ENCODE peak calls at places on chromosomes 6 and 20, in nine cellular contexts. One of them, this sample, is unnamed.
A peak's percentile ranks its signal among the peaks of the same experiment; 100 is the strongest.

GRCh38 chr6:24227556-24227955 is 101.5 kb downstream of the NRSN1 start:
- DNase-seq in CD8-positive, alpha-beta T cell: no peak
- DNase-seq in C1 segment of cervical spinal cord: no peak
- DNase-seq in GM18507: no peak
- DNase-seq in astrocyte of the spinal cord: no peak
- DNase-seq in mucosa of descending colon: no peak
- DNase-seq in CD4-positive, alpha-beta memory T cell: no peak
- DNase-seq in NCI-H1092 treated with DMSO at 0.1 percent for 48 hours: no peak
- DNase-seq in stimulated activated CD8-positive, alpha-beta memory T cell treated with anti-CD3 and anti-CD28 coated beads, Interleukin-2, amount 100 ng/mL, for 48 hours: no peak
- DNase-seq in this sample: no peak

GRCh38 chr20:44600758-44601562 is 18.6 kb downstream of the PKIG start:
- DNase-seq in astrocyte of the spinal cord: peak; percentile 28
- DNase-seq in CD4-positive, alpha-beta memory T cell: no peak
- DNase-seq in GM18507: no peak
- DNase-seq in stimulated activated CD8-positive, alpha-beta memory T cell treated with anti-CD3 and anti-CD28 coated beads, Interleukin-2, amount 100 ng/mL, for 48 hours: no peak
- DNase-seq in C1 segment of cervical spinal cord: no peak
- DNase-seq in CD8-positive, alpha-beta T cell: no peak
- DNase-seq in NCI-H1092 treated with DMSO at 0.1 percent for 48 hours: no peak
- DNase-seq in mucosa of descending colon: no peak
- DNase-seq in this sample: no peak

GRCh38 chr6:159695984-159696383 is 2.9 kb upstream of the SOD2 start:
- DNase-seq in C1 segment of cervical spinal cord: no peak
- DNase-seq in GM18507: no peak
- DNase-seq in astrocyte of the spinal cord: no peak
- DNase-seq in CD8-positive, alpha-beta T cell: no peak
- DNase-seq in CD4-positive, alpha-beta memory T cell: no peak
- DNase-seq in mucosa of descending colon: no peak
- DNase-seq in stimulated activated CD8-positive, alpha-beta memory T cell treated with anti-CD3 and anti-CD28 coated beads, Interleukin-2, amount 100 ng/mL, for 48 hours: no peak
- DNase-seq in NCI-H1092 treated with DMSO at 0.1 percent for 48 hours: no peak
- DNase-seq in this sample: no peak

GRCh38 chr6:135311446-135312200 is 130.5 kb downstream of the MYB start:
- DNase-seq in CD4-positive, alpha-beta memory T cell: no peak
- DNase-seq in GM18507: no peak
- DNase-seq in NCI-H1092 treated with DMSO at 0.1 percent for 48 hours: peak; percentile 52
- DNase-seq in C1 segment of cervical spinal cord: peak; percentile 10
- DNase-seq in mucosa of descending colon: no peak
- DNase-seq in CD8-positive, alpha-beta T cell: no peak
- DNase-seq in astrocyte of the spinal cord: no peak
- DNase-seq in stimulated activated CD8-positive, alpha-beta memory T cell treated with anti-CD3 and anti-CD28 coated beads, Interleukin-2, amount 100 ng/mL, for 48 hours: no peak
- DNase-seq in this sample: no peak

GRCh38 chr6:35665573-35665972 is 23.1 kb downstream of the FKBP5 start:
- DNase-seq in CD4-positive, alpha-beta memory T cell: no peak
- DNase-seq in CD8-positive, alpha-beta T cell: no peak
- DNase-seq in stimulated activated CD8-positive, alpha-beta memory T cell treated with anti-CD3 and anti-CD28 coated beads, Interleukin-2, amount 100 ng/mL, for 48 hours: no peak
- DNase-seq in astrocyte of the spinal cord: no peak
- DNase-seq in mucosa of descending colon: no peak
- DNase-seq in C1 segment of cervical spinal cord: no peak
- DNase-seq in NCI-H1092 treated with DMSO at 0.1 percent for 48 hours: no peak
- DNase-seq in GM18507: no peak
- DNase-seq in this sample: no peak

GRCh38 chr20:33372993-33373441 is 28.3 kb downstream of the CDK5RAP1 start:
- DNase-seq in CD8-positive, alpha-beta T cell: no peak
- DNase-seq in C1 segment of cervical spinal cord: no peak
- DNase-seq in mucosa of descending colon: no peak
- DNase-seq in stimulated activated CD8-positive, alpha-beta memory T cell treated with anti-CD3 and anti-CD28 coated beads, Interleukin-2, amount 100 ng/mL, for 48 hours: no peak
- DNase-seq in astrocyte of the spinal cord: no peak
- DNase-seq in CD4-positive, alpha-beta memory T cell: peak; percentile 45
- DNase-seq in NCI-H1092 treated with DMSO at 0.1 percent for 48 hours: no peak
- DNase-seq in GM18507: no peak
- DNase-seq in this sample: no peak

GRCh38 chr6:29791786-29792122 is 35.9 kb upstream of the HLA-G start:
- DNase-seq in mucosa of descending colon: no peak
- DNase-seq in CD8-positive, alpha-beta T cell: no peak
- DNase-seq in CD4-positive, alpha-beta memory T cell: no peak
- DNase-seq in C1 segment of cervical spinal cord: no peak
- DNase-seq in astrocyte of the spinal cord: no peak
- DNase-seq in NCI-H1092 treated with DMSO at 0.1 percent for 48 hours: no peak
- DNase-seq in stimulated activated CD8-positive, alpha-beta memory T cell treated with anti-CD3 and anti-CD28 coated beads, Interleukin-2, amount 100 ng/mL, for 48 hours: no peak
- DNase-seq in GM18507: no peak
- DNase-seq in this sample: no peak

GRCh38 chr6:30840084-30840921 is 44.0 kb upstream of the DDR1 start:
- DNase-seq in GM18507: no peak
- DNase-seq in stimulated activated CD8-positive, alpha-beta memory T cell treated with anti-CD3 and anti-CD28 coated beads, Interleukin-2, amount 100 ng/mL, for 48 hours: no peak
- DNase-seq in CD4-positive, alpha-beta memory T cell: no peak
- DNase-seq in CD8-positive, alpha-beta T cell: no peak
- DNase-seq in NCI-H1092 treated with DMSO at 0.1 percent for 48 hours: no peak
- DNase-seq in astrocyte of the spinal cord: no peak
- DNase-seq in mucosa of descending colon: no peak
- DNase-seq in C1 segment of cervical spinal cord: no peak
- DNase-seq in this sample: no peak

GRCh38 chr20:2524435-2525272 is 11.7 kb upstream of the TMC2 start:
- DNase-seq in stimulated activated CD8-positive, alpha-beta memory T cell treated with anti-CD3 and anti-CD28 coated beads, Interleukin-2, amount 100 ng/mL, for 48 hours: peak; percentile 87
- DNase-seq in CD8-positive, alpha-beta T cell: peak; percentile 93
- DNase-seq in mucosa of descending colon: peak; percentile 92
- DNase-seq in GM18507: peak; percentile 79
- DNase-seq in CD4-positive, alpha-beta memory T cell: peak; percentile 86
- DNase-seq in astrocyte of the spinal cord: peak; percentile 83
- DNase-seq in C1 segment of cervical spinal cord: peak; percentile 77
- DNase-seq in NCI-H1092 treated with DMSO at 0.1 percent for 48 hours: peak; percentile 68
- DNase-seq in this sample: peak; percentile 86

This sample was measured in Ammon's horn.